ENCODE peak calls at places on chromosome 1, in five cellular contexts. One of them, this sample, is unnamed.

GRCh38 chr1:205317311-205317917 is 4.1 kb downstream of the NUAK2 start:
- DNase-seq in GM23248: no peak
- DNase-seq in heart right ventricle: peak
- DNase-seq in lung: peak
- DNase-seq in neural progenitor cell: no peak
- DNase-seq in this sample: peak

GRCh38 chr1:92291372-92291999 is 7.3 kb downstream of the GLMN start:
- DNase-seq in GM23248: peak
- DNase-seq in heart right ventricle: no peak
- DNase-seq in lung: no peak
- DNase-seq in neural progenitor cell: peak
- DNase-seq in this sample: no peak

GRCh38 chr1:186330758-186331157 is 44.3 kb downstream of the TPR start:
- DNase-seq in GM23248: peak
- DNase-seq in heart right ventricle: no peak
- DNase-seq in lung: no peak
- DNase-seq in neural progenitor cell: peak
- DNase-seq in this sample: no peak

GRCh38 chr1:211715976-211716375 is 40.6 kb upstream of the NEK2 start:
- DNase-seq in GM23248: no peak
- DNase-seq in heart right ventricle: no peak
- DNase-seq in lung: no peak
- DNase-seq in neural progenitor cell: no peak
- DNase-seq in this sample: no peak

GRCh38 chr1:78275906-78276690 is 214.7 kb upstream of the PTGFR start:
- DNase-seq in GM23248: no peak
- DNase-seq in heart right ventricle: no peak
- DNase-seq in lung: no peak
- DNase-seq in neural progenitor cell: no peak
- DNase-seq in this sample: no peak

GRCh38 chr1:173134029-173134428 is 73.1 kb downstream of the TNFSF4 start:
- DNase-seq in GM23248: peak
- DNase-seq in heart right ventricle: no peak
- DNase-seq in lung: no peak
- DNase-seq in neural progenitor cell: no peak
- DNase-seq in this sample: no peak

GRCh38 chr1:246765521-246765920 is 41.3 kb downstream of the SCCPDH start:
- DNase-seq in GM23248: no peak
- DNase-seq in heart right ventricle: no peak
- DNase-seq in lung: no peak
- DNase-seq in neural progenitor cell: no peak
- DNase-seq in this sample: no peak

GRCh38 chr1:107952989-107953388 is 12.0 kb downstream of the VAV3 start:
- DNase-seq in GM23248: no peak
- DNase-seq in heart right ventricle: no peak
- DNase-seq in lung: no peak
- DNase-seq in neural progenitor cell: no peak
- DNase-seq in this sample: no peak

GRCh38 chr1:22285545-22286396 is 142.9 kb upstream of the WNT4 start:
- DNase-seq in GM23248: no peak
- DNase-seq in heart right ventricle: no peak
- DNase-seq in lung: no peak
- DNase-seq in neural progenitor cell: no peak
- DNase-seq in this sample: no peak

GRCh38 chr1:46515576-46515975 is 25.9 kb downstream of the DMBX1 start:
- DNase-seq in GM23248: no peak
- DNase-seq in heart right ventricle: no peak
- DNase-seq in lung: no peak
- DNase-seq in neural progenitor cell: no peak
- DNase-seq in this sample: no peak

GRCh38 chr1:2611034-2611501 is 21.7 kb downstream of the MMEL1 start:
- DNase-seq in GM23248: peak
- DNase-seq in heart right ventricle: peak
- DNase-seq in lung: peak
- DNase-seq in neural progenitor cell: peak
- DNase-seq in this sample: peak

GRCh38 chr1:215665212-215665611 is 98.1 kb downstream of the KCTD3 start:
- DNase-seq in GM23248: peak
- DNase-seq in heart right ventricle: no peak
- DNase-seq in lung: no peak
- DNase-seq in neural progenitor cell: no peak
- DNase-seq in this sample: no peak

GRCh38 chr1:93600663-93601062 is 81.0 kb downstream of the BCAR3 start:
- DNase-seq in GM23248: no peak
- DNase-seq in heart right ventricle: no peak
- DNase-seq in lung: no peak
- DNase-seq in neural progenitor cell: no peak
- DNase-seq in this sample: no peak

GRCh38 chr1:214446772-214447556 is 104.4 kb downstream of the PTPN14 start:
- DNase-seq in GM23248: peak
- DNase-seq in heart right ventricle: no peak
- DNase-seq in lung: no peak
- DNase-seq in neural progenitor cell: peak
- DNase-seq in this sample: no peak
- H3K4me3 ChIP-seq in GM23248: peak
- H3K4me3 ChIP-seq in heart right ventricle: no peak
- H3K4me3 ChIP-seq in lung: no peak
- H3K4me3 ChIP-seq in neural progenitor cell: peak
- H3K4me3 ChIP-seq in this sample: no peak

GRCh38 chr1:207050768-207051614 is at the start of gene YOD1:
- DNase-seq in GM23248: peak
- DNase-seq in heart right ventricle: peak
- DNase-seq in lung: peak
- DNase-seq in neural progenitor cell: peak
- DNase-seq in this sample: peak

GRCh38 chr1:207050428-207050767 is 610 bp downstream of the YOD1 start:
- DNase-seq in GM23248: no peak
- DNase-seq in heart right ventricle: no peak
- DNase-seq in lung: no peak
- DNase-seq in neural progenitor cell: peak
- DNase-seq in this sample: no peak

GRCh38 chr1:207049974-207050391 is 1.0 kb downstream of the YOD1 start:
- DNase-seq in GM23248: peak
- DNase-seq in heart right ventricle: no peak
- DNase-seq in lung: no peak
- DNase-seq in neural progenitor cell: peak
- DNase-seq in this sample: no peak

GRCh38 chr1:207052736-207053545 is at the start of gene PFKFB2:
- DNase-seq in GM23248: peak
- DNase-seq in heart right ventricle: peak
- DNase-seq in lung: peak
- DNase-seq in neural progenitor cell: peak
- DNase-seq in this sample: peak

DNA sequence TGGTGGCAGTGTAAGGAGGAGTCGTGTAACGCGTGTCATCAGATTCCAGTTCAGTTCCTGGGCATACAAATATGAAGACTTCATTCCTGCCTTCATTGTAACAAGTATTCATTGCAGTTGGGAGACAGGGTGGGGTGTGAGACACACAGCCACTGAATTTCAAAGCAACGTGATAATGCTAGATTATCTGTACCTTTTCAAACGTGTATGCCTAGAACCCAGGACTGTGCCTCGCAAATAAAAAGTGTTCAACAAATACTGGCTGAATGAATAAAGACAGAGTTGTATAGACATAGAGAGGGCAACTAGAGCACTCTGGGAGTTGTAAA is 571 bp upstream of the YOD1 start:
- DNase-seq in GM23248: no peak
- DNase-seq in heart right ventricle: no peak
- DNase-seq in lung: no peak
- DNase-seq in neural progenitor cell: no peak
- DNase-seq in this sample: no peak
- H3K4me3 ChIP-seq in GM23248: peak
- H3K4me3 ChIP-seq in heart right ventricle: no peak
- H3K4me3 ChIP-seq in lung: no peak
- H3K4me3 ChIP-seq in neural progenitor cell: peak
- H3K4me3 ChIP-seq in this sample: no peak

DNA sequence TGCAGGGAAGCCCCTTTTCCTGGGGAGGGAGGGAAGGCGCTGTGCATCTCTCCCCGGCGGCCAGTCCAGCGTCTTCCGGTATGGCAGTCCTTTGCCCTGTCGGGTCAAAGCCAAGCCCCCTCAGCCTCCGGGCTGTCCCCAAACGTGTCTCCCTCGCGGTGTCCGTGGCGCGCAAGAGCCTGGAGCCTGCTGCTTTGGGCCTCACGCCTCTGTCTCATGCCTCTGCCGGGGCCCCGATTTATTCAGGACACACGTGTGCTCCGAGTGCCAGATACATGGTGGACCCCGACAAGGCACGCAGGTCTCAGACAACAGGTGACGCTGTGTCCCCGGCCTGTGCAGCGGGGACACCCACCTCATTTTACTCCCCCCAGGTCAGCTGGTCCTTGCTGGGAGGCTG is 176.7 kb downstream of the CAMTA1 start:
- DNase-seq in GM23248: no peak
- DNase-seq in heart right ventricle: no peak
- DNase-seq in lung: no peak
- DNase-seq in neural progenitor cell: no peak
- DNase-seq in this sample: no peak
- H3K4me3 ChIP-seq in GM23248: no peak
- H3K4me3 ChIP-seq in heart right ventricle: no peak
- H3K4me3 ChIP-seq in lung: no peak
- H3K4me3 ChIP-seq in neural progenitor cell: peak
- H3K4me3 ChIP-seq in this sample: peak

GRCh38 chr1:7783178-7783711 is 846 bp upstream of the PER3 start:
- DNase-seq in GM23248: peak
- DNase-seq in heart right ventricle: peak
- DNase-seq in lung: peak
- DNase-seq in neural progenitor cell: no peak
- DNase-seq in this sample: peak
- H3K4me3 ChIP-seq in GM23248: peak
- H3K4me3 ChIP-seq in heart right ventricle: peak
- H3K4me3 ChIP-seq in lung: peak
- H3K4me3 ChIP-seq in neural progenitor cell: peak
- H3K4me3 ChIP-seq in this sample: peak

DNA sequence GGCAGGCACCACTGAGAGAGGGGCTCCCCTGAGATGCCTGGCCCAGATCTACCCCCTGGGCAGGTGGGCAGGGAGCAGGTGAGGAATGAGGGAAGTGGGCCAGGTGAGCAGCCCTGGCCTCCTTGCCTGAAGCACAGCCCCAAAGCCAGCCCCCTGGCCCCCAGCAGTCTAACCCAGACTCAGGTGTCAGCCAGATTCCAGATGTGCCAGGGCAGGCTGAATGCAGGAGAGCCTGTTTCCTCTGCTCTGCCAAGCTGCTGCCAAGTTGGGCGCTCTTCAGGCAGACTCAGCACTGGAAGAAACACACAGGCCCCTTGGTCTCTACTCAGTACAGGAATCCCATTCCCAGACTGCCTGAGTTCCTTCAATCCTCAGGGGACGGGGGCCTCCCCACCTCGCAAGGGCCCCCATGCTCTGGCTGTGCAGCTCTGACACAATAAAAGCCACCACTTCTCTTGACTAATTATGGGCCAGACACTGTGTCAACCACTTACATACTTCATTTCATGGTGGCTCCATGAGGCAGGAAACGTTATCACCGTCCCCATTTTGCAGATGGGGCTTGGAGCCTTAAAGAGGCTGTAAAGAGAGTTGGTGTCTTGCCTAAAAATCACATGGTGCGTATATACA is 20.4 kb downstream of the ARHGEF19 start:
- DNase-seq in GM23248: no peak
- DNase-seq in heart right ventricle: no peak
- DNase-seq in lung: no peak
- DNase-seq in neural progenitor cell: no peak
- DNase-seq in this sample: no peak
- H3K4me3 ChIP-seq in GM23248: no peak
- H3K4me3 ChIP-seq in heart right ventricle: no peak
- H3K4me3 ChIP-seq in lung: no peak
- H3K4me3 ChIP-seq in neural progenitor cell: no peak
- H3K4me3 ChIP-seq in this sample: no peak

DNA sequence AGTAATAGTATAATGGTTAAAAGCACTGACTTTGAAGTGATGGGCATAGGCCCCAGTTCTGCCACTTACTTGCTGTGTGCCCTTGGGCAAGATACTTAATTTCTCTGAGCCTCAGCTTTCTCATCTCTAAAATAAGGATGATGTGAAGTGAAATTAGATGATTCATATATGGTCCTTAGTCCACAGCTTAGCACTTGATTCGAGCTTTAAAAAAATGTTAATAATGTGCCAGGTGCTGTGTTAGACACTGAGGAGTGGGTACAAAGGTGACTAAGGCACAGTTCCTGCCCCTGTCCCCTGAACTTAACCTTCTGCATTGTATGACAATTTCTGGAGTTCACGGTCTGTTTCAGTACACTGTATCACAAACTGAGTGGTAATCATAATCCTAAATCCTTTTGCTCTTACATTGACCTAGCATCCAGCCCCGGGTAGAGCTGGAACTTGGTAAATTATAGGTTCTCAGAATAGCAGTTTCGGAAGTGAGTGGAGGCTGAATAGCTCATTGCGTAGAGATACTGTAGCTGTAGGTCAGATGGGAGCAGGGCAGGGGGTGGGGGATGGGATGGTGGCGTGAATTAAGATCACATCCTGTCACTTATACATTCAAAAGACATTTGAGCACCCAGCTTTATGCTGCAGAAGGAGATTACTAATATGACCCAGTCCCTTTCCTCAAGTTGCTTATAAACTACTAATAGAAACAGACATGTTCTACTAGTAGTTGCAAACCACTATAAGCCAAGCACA is 1.5 kb downstream of the ZNF691 start:
- DNase-seq in GM23248: no peak
- DNase-seq in heart right ventricle: no peak
- DNase-seq in lung: no peak
- DNase-seq in neural progenitor cell: no peak
- DNase-seq in this sample: no peak
- H3K4me3 ChIP-seq in GM23248: peak
- H3K4me3 ChIP-seq in heart right ventricle: no peak
- H3K4me3 ChIP-seq in lung: no peak
- H3K4me3 ChIP-seq in neural progenitor cell: peak
- H3K4me3 ChIP-seq in this sample: no peak

DNA sequence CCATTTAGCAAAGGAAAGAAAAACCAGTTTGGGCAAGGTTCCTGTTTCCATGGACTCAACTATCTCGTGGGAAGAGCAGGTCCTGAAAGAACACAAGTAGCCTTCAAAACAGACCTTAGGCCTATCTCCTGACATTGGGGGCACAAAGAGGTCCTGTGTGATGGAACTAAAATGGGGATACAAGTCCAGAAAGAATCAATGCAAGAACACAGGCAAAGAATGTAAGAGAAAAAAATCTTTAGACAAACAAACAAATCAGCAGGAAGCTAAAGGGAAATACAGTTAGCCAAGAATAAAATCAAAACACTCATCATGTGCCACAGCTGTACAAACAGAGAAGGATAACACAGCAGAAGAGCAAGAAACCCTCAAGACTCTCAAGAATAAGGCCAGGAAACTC is 28.2 kb downstream of the SLC30A10 start:
- DNase-seq in GM23248: no peak
- DNase-seq in heart right ventricle: no peak
- DNase-seq in lung: no peak
- DNase-seq in neural progenitor cell: no peak
- DNase-seq in this sample: no peak
- H3K4me3 ChIP-seq in GM23248: no peak
- H3K4me3 ChIP-seq in heart right ventricle: no peak
- H3K4me3 ChIP-seq in lung: no peak
- H3K4me3 ChIP-seq in neural progenitor cell: no peak
- H3K4me3 ChIP-seq in this sample: no peak